ENCODE peak calls at places on chromosomes 4 and X, in five cellular contexts. H is fibroblast of villous mesenchyme, P is neural progenitor cell, F is HCT116, U is transverse colon. T is an unnamed sample.

GRCh38 chrX:8981742-8982141 is 52.2 kb downstream of the FAM9B start:
- DNase-seq in H (no peak), P (peak), F (no peak), U (no peak), T (no peak)

GRCh38 chr4:138540056-138540800 is 298.1 kb upstream of the SLC7A11 start:
- DNase-seq in U (no peak), H (peak), F (no peak), P (no peak), T (peak)

GRCh38 chr4:183073838-183074145 is 25.3 kb upstream of the WWC2 start:
- DNase-seq in H (no peak), F (no peak), P (no peak), U (no peak), T (no peak)

GRCh38 chr4:27861381-27861787 is 1000.7 kb downstream of the STIM2 start:
- DNase-seq in U (no peak), F (peak), P (peak), H (peak), T (peak)

GRCh38 chrX:37454537-37455285 is 105.5 kb downstream of the PRRG1 start:
- DNase-seq in F (peak), H (no peak), U (peak), P (no peak), T (peak)

GRCh38 chr4:113627321-113627720 is 134.2 kb downstream of the CAMK2D start:
- DNase-seq in P (no peak), F (no peak), U (no peak), H (no peak), T (no peak)

GRCh38 chrX:112687189-112687691 is 7.5 kb upstream of the LHFPL1 start:
- DNase-seq in P (no peak), F (no peak), U (no peak), H (peak), T (no peak)

GRCh38 chr4:180086480-180087170 is 2156.6 kb upstream of the TENM3 start:
- DNase-seq in H (no peak), F (no peak), P (no peak), U (no peak), T (no peak)

GRCh38 chr4:41189076-41189475 is 25.3 kb downstream of the APBB2 start:
- DNase-seq in P (no peak), F (no peak), U (no peak), H (no peak), T (no peak)

GRCh38 chrX:117517994-117518393 is 598.6 kb downstream of the KLHL13 start:
- DNase-seq in H (no peak), P (no peak), U (no peak), F (no peak), T (no peak)

GRCh38 chrX:41386222-41386990 is 52.4 kb downstream of the DDX3X start:
- DNase-seq in P (no peak), U (no peak), H (no peak), F (no peak), T (no peak)

GRCh38 chrX:68832101-68832416 is 3.2 kb downstream of the EFNB1 start:
- DNase-seq in P (peak), H (peak), U (peak), F (no peak), T (peak)

GRCh38 chr4:38671594-38671943 is 7.6 kb downstream of the KLF3 start:
- DNase-seq in U (no peak), H (no peak), P (no peak), F (no peak), T (no peak)
- H3K4me3 ChIP-seq in U (no peak), H (no peak), P (peak), F (no peak), T (no peak)

GRCh38 chr4:123858465-123858864 is 461.9 kb downstream of the SPRY1 start:
- DNase-seq in H (no peak), U (no peak), F (no peak), P (no peak), T (no peak)

GRCh38 chr4:123853651-123854050 is 457.1 kb downstream of the SPRY1 start:
- DNase-seq in U (no peak), P (no peak), H (no peak), F (no peak), T (no peak)

GRCh38 chr4:123862812-123863211 is 466.2 kb downstream of the SPRY1 start:
- DNase-seq in F (no peak), U (no peak), H (no peak), P (peak), T (no peak)

GRCh38 chr4:123851521-123851920 is 454.9 kb downstream of the SPRY1 start:
- DNase-seq in F (no peak), U (no peak), P (no peak), H (no peak), T (no peak)

DNA sequence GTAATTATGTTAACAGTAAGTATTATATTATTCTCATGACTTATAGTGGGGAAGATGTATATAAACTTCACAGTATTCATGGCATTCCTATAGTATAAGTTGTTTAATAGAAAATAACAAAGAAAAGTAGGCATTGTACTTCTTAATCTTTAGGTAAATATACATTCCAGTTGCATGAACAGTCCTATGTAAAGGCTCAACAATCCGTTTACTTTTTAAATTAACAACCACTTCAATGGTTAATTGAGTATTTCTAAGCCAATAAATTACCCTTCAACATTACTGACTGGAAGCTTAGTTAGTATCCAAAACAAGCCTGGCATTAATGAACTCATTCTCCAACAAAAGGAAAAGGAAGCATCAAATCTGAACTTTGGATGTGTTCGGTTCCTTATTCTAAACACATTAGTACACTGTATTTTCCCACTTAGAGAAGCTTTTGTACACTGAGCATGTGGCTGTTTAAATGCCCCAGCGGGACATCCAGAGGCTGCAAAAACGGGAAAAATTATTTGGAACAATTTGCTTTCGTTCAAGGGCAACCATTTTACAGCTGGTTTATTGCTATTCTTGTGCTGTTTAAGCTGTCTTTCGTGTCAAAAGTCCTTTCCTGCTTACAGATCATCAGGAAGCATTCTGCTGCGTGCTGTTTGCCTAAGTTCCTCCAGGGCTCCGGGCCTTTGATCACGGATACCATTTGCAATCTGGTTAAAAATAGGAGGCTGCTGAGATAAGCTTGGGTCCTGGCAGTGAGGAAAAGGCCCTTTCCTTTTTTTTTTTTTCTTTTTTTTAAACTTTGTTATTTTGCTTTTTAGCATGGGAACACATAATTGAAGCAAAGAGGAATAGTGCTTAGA is 460.3 kb downstream of the SPRY1 start:
- DNase-seq in U (peak), H (peak), F (no peak), P (peak), T (peak)
- TF ChIP-seq CTCF in U (peak), H (peak), F (no peak), P (peak), T (no peak)

DNA sequence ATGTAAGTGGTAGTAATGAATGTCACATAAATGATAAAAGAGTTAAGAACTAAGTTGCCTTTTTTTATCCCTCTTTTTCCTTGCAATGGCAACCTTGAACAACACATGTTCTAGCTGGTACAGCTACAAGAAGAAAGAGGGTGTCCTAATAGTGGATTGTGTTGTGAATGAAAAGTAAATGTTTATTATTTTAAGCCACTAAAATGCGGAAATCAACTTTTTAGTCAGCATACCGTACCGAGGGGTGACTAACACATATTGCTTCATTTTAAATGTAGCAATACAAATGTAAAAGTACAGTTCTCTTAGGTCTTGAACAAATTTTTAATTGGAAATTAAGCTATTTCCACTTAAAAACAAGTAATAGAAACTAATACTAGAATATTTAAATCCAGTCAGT is 17.7 kb upstream of the AP1AR start:
- DNase-seq in F (no peak), H (peak), U (no peak), P (no peak), T (peak)
- H3K4me3 ChIP-seq in F (no peak), H (no peak), U (no peak), P (no peak), T (no peak)

GRCh38 chr4:105710012-105710600 is 1.5 kb downstream of the GSTCD start:
- DNase-seq in F (no peak), H (no peak), U (no peak), P (no peak), T (no peak)

GRCh38 chr4:105709081-105709450 is 482 bp downstream of the GSTCD start:
- DNase-seq in U (no peak), H (peak), F (peak), P (peak), T (peak)

GRCh38 chr4:105707783-105708182 is 706 bp downstream of the INTS12 start:
- DNase-seq in F (no peak), P (no peak), H (peak), U (no peak), T (no peak)

GRCh38 chr4:105710678-105711077 is 2.1 kb downstream of the GSTCD start:
- DNase-seq in U (no peak), H (peak), F (no peak), P (no peak), T (no peak)

GRCh38 chr4:105708376-105709080 is at the start of the genes GSTCD and INTS12:
- DNase-seq in F (peak), P (peak), H (peak), U (peak), T (peak)
- TF ChIP-seq CTCF in F (no peak), P (peak), H (no peak), U (no peak), T (no peak)

GRCh38 chrX:150984164-150984824 is 1.2 kb downstream of the HMGB3 start:
- DNase-seq in P (peak), U (no peak), F (no peak), H (no peak), T (no peak)
- H3K4me3 ChIP-seq in P (peak), U (peak), F (peak), H (peak), T (peak)

DNA sequence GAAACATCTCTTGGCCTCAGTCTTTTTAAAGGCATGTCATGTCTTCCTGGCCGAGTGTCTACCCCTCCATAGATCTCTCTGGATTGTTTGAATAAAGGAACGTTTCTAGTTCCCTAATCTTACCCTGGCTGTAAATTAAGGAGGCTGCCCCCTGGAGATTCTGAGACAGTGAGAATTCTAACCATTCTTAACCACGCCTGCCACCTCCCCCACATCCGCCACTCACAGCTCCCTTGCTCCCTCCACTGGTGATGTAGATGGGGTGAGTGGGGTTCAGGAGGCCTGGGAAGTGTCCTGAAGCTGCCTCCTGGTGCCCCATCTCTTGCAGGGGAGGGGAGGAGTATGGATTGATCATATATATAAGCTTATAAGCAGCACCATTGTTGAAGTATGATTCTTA is 48.0 kb upstream of the TRIM2 start:
- DNase-seq in H (no peak), F (no peak), U (no peak), P (peak), T (no peak)
- TF ChIP-seq CTCF in H (no peak), F (peak), U (no peak), P (peak), T (peak)

T was measured in astrocyte of the spinal cord.